ENCODE peak calls at places on chromosomes 1 and 21, in four cellular contexts. One of them, this sample, is unnamed.

GRCh38 chr1:231354330-231355020 is 16.4 kb downstream of the SPRTN start:
- DNase-seq in stimulated activated CD8-positive, alpha-beta memory T cell treated with anti-CD3 and anti-CD28 coated beads, Interleukin-4, amount 100 ng/mL, for 24 hours: no peak
- DNase-seq in H9: no peak
- DNase-seq in nephron progenitor cell: no peak
- DNase-seq in this sample: no peak

GRCh38 chr1:109802901-109803561 is 39.3 kb upstream of the EPS8L3 start:
- DNase-seq in nephron progenitor cell: no peak
- DNase-seq in stimulated activated CD8-positive, alpha-beta memory T cell treated with anti-CD3 and anti-CD28 coated beads, Interleukin-4, amount 100 ng/mL, for 24 hours: no peak
- DNase-seq in H9: peak; percentile 23
- DNase-seq in this sample: no peak

GRCh38 chr1:1067284-1068076 is 6.6 kb downstream of the RNF223 start:
- DNase-seq in H9: no peak
- DNase-seq in stimulated activated CD8-positive, alpha-beta memory T cell treated with anti-CD3 and anti-CD28 coated beads, Interleukin-4, amount 100 ng/mL, for 24 hours: no peak
- DNase-seq in nephron progenitor cell: no peak
- DNase-seq in this sample: no peak

GRCh38 chr1:111948209-111949131 is 41.0 kb downstream of the KCND3 start:
- DNase-seq in nephron progenitor cell: peak; percentile 17
- DNase-seq in H9: no peak
- DNase-seq in stimulated activated CD8-positive, alpha-beta memory T cell treated with anti-CD3 and anti-CD28 coated beads, Interleukin-4, amount 100 ng/mL, for 24 hours: no peak
- DNase-seq in this sample: no peak

GRCh38 chr1:115558275-115558674 is 83.5 kb upstream of the VANGL1 start:
- DNase-seq in stimulated activated CD8-positive, alpha-beta memory T cell treated with anti-CD3 and anti-CD28 coated beads, Interleukin-4, amount 100 ng/mL, for 24 hours: no peak
- DNase-seq in H9: no peak
- DNase-seq in nephron progenitor cell: no peak
- DNase-seq in this sample: no peak

GRCh38 chr21:42324896-42325295 is 9.7 kb upstream of the TFF3 start:
- DNase-seq in H9: no peak
- DNase-seq in stimulated activated CD8-positive, alpha-beta memory T cell treated with anti-CD3 and anti-CD28 coated beads, Interleukin-4, amount 100 ng/mL, for 24 hours: no peak
- DNase-seq in nephron progenitor cell: no peak
- DNase-seq in this sample: no peak

GRCh38 chr1:44926311-44926781 is 60.0 kb downstream of the EIF2B3 start:
- DNase-seq in stimulated activated CD8-positive, alpha-beta memory T cell treated with anti-CD3 and anti-CD28 coated beads, Interleukin-4, amount 100 ng/mL, for 24 hours: no peak
- DNase-seq in nephron progenitor cell: no peak
- DNase-seq in H9: no peak
- DNase-seq in this sample: no peak

GRCh38 chr1:2227341-2228156 is 570 bp upstream of the SKI start:
- DNase-seq in nephron progenitor cell: peak; percentile 96
- DNase-seq in H9: peak; percentile 96
- DNase-seq in stimulated activated CD8-positive, alpha-beta memory T cell treated with anti-CD3 and anti-CD28 coated beads, Interleukin-4, amount 100 ng/mL, for 24 hours: peak; percentile 89
- DNase-seq in this sample: peak; percentile 89

GRCh38 chr1:113147826-113148225 is 74.8 kb downstream of the LRIG2 start:
- DNase-seq in nephron progenitor cell: no peak
- DNase-seq in H9: no peak
- DNase-seq in stimulated activated CD8-positive, alpha-beta memory T cell treated with anti-CD3 and anti-CD28 coated beads, Interleukin-4, amount 100 ng/mL, for 24 hours: no peak
- DNase-seq in this sample: peak; percentile 61

GRCh38 chr1:29706936-29707335 is 470.6 kb downstream of the PTPRU start:
- DNase-seq in nephron progenitor cell: peak; percentile 83
- DNase-seq in stimulated activated CD8-positive, alpha-beta memory T cell treated with anti-CD3 and anti-CD28 coated beads, Interleukin-4, amount 100 ng/mL, for 24 hours: peak; percentile 6
- DNase-seq in H9: peak; percentile 91
- DNase-seq in this sample: peak; percentile 15